ENCODE peak calls at places on chromosomes 4 and X, in ten cellular contexts. One of them, this sample, is unnamed.

GRCh38 chrX:29662101-29662500 is 553.3 kb upstream of the MAGEB2 start:
- DNase-seq in SK-N-SH: no peak
- DNase-seq in iPS DF 6.9: no peak
- DNase-seq in spleen: no peak
- DNase-seq in cardiac muscle cell: peak; percentile 55
- DNase-seq in endodermal cell: no peak
- DNase-seq in PC-3: peak; percentile 73
- DNase-seq in suprapubic skin: no peak
- DNase-seq in A549: peak; percentile 38
- DNase-seq in OCI-LY7: no peak
- DNase-seq in this sample: no peak

GRCh38 chr4:41072021-41072777 is 142.1 kb downstream of the APBB2 start:
- DNase-seq in spleen: no peak
- DNase-seq in suprapubic skin: no peak
- DNase-seq in OCI-LY7: no peak
- DNase-seq in cardiac muscle cell: no peak
- DNase-seq in SK-N-SH: no peak
- DNase-seq in A549: no peak
- DNase-seq in endodermal cell: peak; percentile 57
- DNase-seq in iPS DF 6.9: no peak
- DNase-seq in PC-3: no peak
- DNase-seq in this sample: no peak

GRCh38 chr4:171644430-171645057 is 168.7 kb upstream of the GALNTL6 start:
- DNase-seq in PC-3: no peak
- DNase-seq in OCI-LY7: no peak
- DNase-seq in spleen: no peak
- DNase-seq in suprapubic skin: no peak
- DNase-seq in cardiac muscle cell: no peak
- DNase-seq in endodermal cell: no peak
- DNase-seq in SK-N-SH: no peak
- DNase-seq in A549: no peak
- DNase-seq in iPS DF 6.9: no peak
- DNase-seq in this sample: no peak

GRCh38 chr4:47031713-47032404 is 492 bp downstream of the GABRB1 start:
- DNase-seq in PC-3: no peak
- DNase-seq in spleen: no peak
- DNase-seq in iPS DF 6.9: no peak
- DNase-seq in endodermal cell: no peak
- DNase-seq in SK-N-SH: peak; percentile 2
- DNase-seq in cardiac muscle cell: no peak
- DNase-seq in A549: no peak
- DNase-seq in OCI-LY7: no peak
- DNase-seq in suprapubic skin: no peak
- DNase-seq in this sample: no peak

GRCh38 chrX:23779025-23779424 is 3.9 kb upstream of the SAT1 start:
- DNase-seq in suprapubic skin: no peak
- DNase-seq in cardiac muscle cell: no peak
- DNase-seq in iPS DF 6.9: no peak
- DNase-seq in PC-3: peak; percentile 94
- DNase-seq in A549: peak; percentile 63
- DNase-seq in spleen: no peak
- DNase-seq in OCI-LY7: peak; percentile 3
- DNase-seq in endodermal cell: no peak
- DNase-seq in SK-N-SH: no peak
- DNase-seq in this sample: no peak

GRCh38 chr4:21327976-21328700 is 620.4 kb downstream of the KCNIP4 start:
- DNase-seq in endodermal cell: no peak
- DNase-seq in A549: no peak
- DNase-seq in OCI-LY7: no peak
- DNase-seq in suprapubic skin: no peak
- DNase-seq in SK-N-SH: no peak
- DNase-seq in PC-3: no peak
- DNase-seq in cardiac muscle cell: no peak
- DNase-seq in iPS DF 6.9: no peak
- DNase-seq in spleen: no peak
- DNase-seq in this sample: no peak

GRCh38 chr4:118991686-118992085 is 103.0 kb downstream of the SYNPO2 start:
- DNase-seq in OCI-LY7: no peak
- DNase-seq in PC-3: no peak
- DNase-seq in A549: no peak
- DNase-seq in iPS DF 6.9: no peak
- DNase-seq in suprapubic skin: no peak
- DNase-seq in cardiac muscle cell: no peak
- DNase-seq in endodermal cell: no peak
- DNase-seq in spleen: no peak
- DNase-seq in SK-N-SH: no peak
- DNase-seq in this sample: no peak

GRCh38 chrX:40244980-40245379 is 147.2 kb upstream of the BCOR start:
- DNase-seq in spleen: no peak
- DNase-seq in A549: no peak
- DNase-seq in SK-N-SH: peak; percentile 68
- DNase-seq in suprapubic skin: no peak
- DNase-seq in endodermal cell: no peak
- DNase-seq in OCI-LY7: no peak
- DNase-seq in PC-3: no peak
- DNase-seq in cardiac muscle cell: peak; percentile 82
- DNase-seq in iPS DF 6.9: no peak
- DNase-seq in this sample: no peak

GRCh38 chr4:144658015-144658567 is 12.1 kb downstream of the HHIP start:
- DNase-seq in endodermal cell: no peak
- DNase-seq in suprapubic skin: no peak
- DNase-seq in SK-N-SH: no peak
- DNase-seq in A549: no peak
- DNase-seq in iPS DF 6.9: no peak
- DNase-seq in spleen: no peak
- DNase-seq in OCI-LY7: no peak
- DNase-seq in PC-3: no peak
- DNase-seq in cardiac muscle cell: no peak
- DNase-seq in this sample: no peak

GRCh38 chr4:144655491-144655890 is 9.5 kb downstream of the HHIP start:
- DNase-seq in OCI-LY7: no peak
- DNase-seq in A549: no peak
- DNase-seq in spleen: no peak
- DNase-seq in iPS DF 6.9: no peak
- DNase-seq in SK-N-SH: no peak
- DNase-seq in cardiac muscle cell: no peak
- DNase-seq in suprapubic skin: no peak
- DNase-seq in endodermal cell: no peak
- DNase-seq in PC-3: no peak
- DNase-seq in this sample: no peak

GRCh38 chr4:144658908-144659307 is 13.0 kb downstream of the HHIP start:
- DNase-seq in cardiac muscle cell: no peak
- DNase-seq in OCI-LY7: no peak
- DNase-seq in PC-3: peak; percentile 44
- DNase-seq in spleen: no peak
- DNase-seq in endodermal cell: no peak
- DNase-seq in suprapubic skin: no peak
- DNase-seq in iPS DF 6.9: no peak
- DNase-seq in SK-N-SH: no peak
- DNase-seq in A549: no peak
- DNase-seq in this sample: no peak

GRCh38 chr4:144656857-144657256 is 10.9 kb downstream of the HHIP start:
- DNase-seq in SK-N-SH: no peak
- DNase-seq in suprapubic skin: no peak
- DNase-seq in spleen: no peak
- DNase-seq in iPS DF 6.9: no peak
- DNase-seq in A549: no peak
- DNase-seq in cardiac muscle cell: no peak
- DNase-seq in endodermal cell: no peak
- DNase-seq in PC-3: no peak
- DNase-seq in OCI-LY7: no peak
- DNase-seq in this sample: no peak

DNA sequence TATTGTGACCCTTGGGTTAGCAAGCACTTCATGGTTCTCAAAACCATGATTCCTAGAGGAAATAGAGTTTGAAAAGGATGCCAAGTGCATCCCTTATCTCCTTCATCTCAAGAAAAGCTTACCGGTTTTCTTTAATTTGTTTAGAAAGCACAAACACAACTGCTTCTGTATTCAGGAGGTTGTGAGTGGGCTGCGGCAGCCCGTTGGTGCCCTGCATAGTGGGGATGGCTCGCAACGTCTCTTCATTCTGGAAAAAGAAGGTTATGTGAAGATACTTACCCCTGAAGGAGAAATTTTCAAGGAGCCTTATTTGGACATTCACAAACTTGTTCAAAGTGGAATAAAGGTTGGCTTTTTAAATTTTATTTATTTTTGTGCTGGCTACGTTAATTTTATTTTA is 13.5 kb downstream of the HHIP start:
- DNase-seq in PC-3: no peak
- DNase-seq in spleen: no peak
- DNase-seq in suprapubic skin: no peak
- DNase-seq in iPS DF 6.9: no peak
- DNase-seq in cardiac muscle cell: no peak
- DNase-seq in SK-N-SH: no peak
- DNase-seq in A549: no peak
- DNase-seq in OCI-LY7: no peak
- DNase-seq in endodermal cell: no peak
- DNase-seq in this sample: no peak
- H3K4me3 ChIP-seq in PC-3: no peak overlapping the region
- H3K4me3 ChIP-seq in spleen: no peak overlapping the region
- H3K4me3 ChIP-seq in suprapubic skin: no peak overlapping the region
- H3K4me3 ChIP-seq in iPS DF 6.9: no peak overlapping the region
- H3K4me3 ChIP-seq in cardiac muscle cell: no peak overlapping the region
- H3K4me3 ChIP-seq in SK-N-SH: no peak overlapping the region
- H3K4me3 ChIP-seq in A549: no peak overlapping the region
- H3K4me3 ChIP-seq in OCI-LY7: no peak overlapping the region
- H3K4me3 ChIP-seq in endodermal cell: no peak overlapping the region
- H3K4me3 ChIP-seq in this sample: no peak overlapping the region

GRCh38 chr4:173076903-173077629 is 91.5 kb upstream of the GALNT7 start:
- DNase-seq in cardiac muscle cell: no peak
- DNase-seq in A549: no peak
- DNase-seq in spleen: no peak
- DNase-seq in OCI-LY7: no peak
- DNase-seq in endodermal cell: no peak
- DNase-seq in SK-N-SH: no peak
- DNase-seq in iPS DF 6.9: no peak
- DNase-seq in PC-3: peak; percentile 7
- DNase-seq in suprapubic skin: no peak
- DNase-seq in this sample: no peak

GRCh38 chr4:173074501-173074946 is 94.1 kb upstream of the GALNT7 start:
- DNase-seq in OCI-LY7: no peak
- DNase-seq in spleen: no peak
- DNase-seq in endodermal cell: peak; percentile 90
- DNase-seq in suprapubic skin: no peak
- DNase-seq in iPS DF 6.9: peak; percentile 90
- DNase-seq in cardiac muscle cell: peak; percentile 83
- DNase-seq in A549: peak; percentile 18
- DNase-seq in PC-3: peak; percentile 73
- DNase-seq in SK-N-SH: no peak
- DNase-seq in this sample: no peak

DNA sequence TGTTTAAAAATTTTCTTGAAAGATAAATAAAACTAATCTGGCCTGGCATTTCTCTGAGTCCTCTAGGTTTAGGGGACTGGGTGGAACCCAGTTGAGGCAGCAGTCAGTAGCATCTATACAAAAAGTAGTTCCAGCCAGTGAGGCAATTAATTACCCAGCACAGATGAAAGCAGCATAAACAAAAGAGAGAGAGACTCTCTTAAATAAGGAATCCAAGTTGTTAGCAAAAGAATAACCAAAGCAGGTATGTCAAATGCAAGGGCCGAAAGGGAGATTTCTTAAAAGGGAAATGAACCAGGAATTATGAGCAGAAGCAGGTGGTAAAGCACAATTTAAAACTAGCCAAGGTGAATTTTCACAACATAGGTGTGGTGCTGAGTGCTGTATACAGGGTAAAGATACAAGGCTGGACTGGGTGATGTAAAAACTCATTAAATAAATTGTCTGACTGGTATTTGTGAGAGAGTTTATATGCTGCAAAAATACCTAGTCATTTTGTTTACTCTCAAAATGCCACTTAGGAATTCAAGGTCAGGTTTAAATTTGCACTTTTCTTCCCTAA is 94.6 kb upstream of the GALNT7 start:
- DNase-seq in PC-3: no peak
- DNase-seq in spleen: no peak
- DNase-seq in SK-N-SH: no peak
- DNase-seq in suprapubic skin: no peak
- DNase-seq in A549: no peak
- DNase-seq in OCI-LY7: no peak
- DNase-seq in endodermal cell: no peak
- DNase-seq in cardiac muscle cell: no peak
- DNase-seq in iPS DF 6.9: peak; percentile 48
- DNase-seq in this sample: no peak
- H3K27ac ChIP-seq in PC-3: peak overlapping the region; percentile 52
- H3K27ac ChIP-seq in spleen: no peak overlapping the region
- H3K27ac ChIP-seq in SK-N-SH: no peak overlapping the region
- H3K27ac ChIP-seq in suprapubic skin: no peak overlapping the region
- H3K27ac ChIP-seq in A549: peak overlapping the region; percentile 39
- H3K27ac ChIP-seq in OCI-LY7: no peak overlapping the region
- H3K27ac ChIP-seq in endodermal cell: peak overlapping the region; percentile 56
- H3K27ac ChIP-seq in cardiac muscle cell: no peak overlapping the region
- H3K27ac ChIP-seq in iPS DF 6.9: peak overlapping the region; percentile 21
- H3K27ac ChIP-seq in this sample: no peak overlapping the region

GRCh38 chr4:2468464-2469191 is at the start of gene RNF4:
- DNase-seq in iPS DF 6.9: peak; percentile 72
- DNase-seq in spleen: peak; percentile 97
- DNase-seq in cardiac muscle cell: peak; percentile 97
- DNase-seq in suprapubic skin: peak; percentile 99
- DNase-seq in OCI-LY7: peak; percentile 98
- DNase-seq in A549: peak; percentile 96
- DNase-seq in SK-N-SH: peak; percentile 99
- DNase-seq in endodermal cell: peak; percentile 97
- DNase-seq in PC-3: peak; percentile 92
- DNase-seq in this sample: peak; percentile 81

GRCh38 chr4:2469192-2469984 is 482 bp downstream of the RNF4 start:
- DNase-seq in A549: peak; percentile 25
- DNase-seq in iPS DF 6.9: no peak
- DNase-seq in spleen: peak; percentile 94
- DNase-seq in SK-N-SH: peak; percentile 72
- DNase-seq in OCI-LY7: peak; percentile 86
- DNase-seq in PC-3: peak; percentile 30
- DNase-seq in endodermal cell: peak; percentile 75
- DNase-seq in cardiac muscle cell: peak; percentile 35
- DNase-seq in suprapubic skin: no peak
- DNase-seq in this sample: peak; percentile 13

DNA sequence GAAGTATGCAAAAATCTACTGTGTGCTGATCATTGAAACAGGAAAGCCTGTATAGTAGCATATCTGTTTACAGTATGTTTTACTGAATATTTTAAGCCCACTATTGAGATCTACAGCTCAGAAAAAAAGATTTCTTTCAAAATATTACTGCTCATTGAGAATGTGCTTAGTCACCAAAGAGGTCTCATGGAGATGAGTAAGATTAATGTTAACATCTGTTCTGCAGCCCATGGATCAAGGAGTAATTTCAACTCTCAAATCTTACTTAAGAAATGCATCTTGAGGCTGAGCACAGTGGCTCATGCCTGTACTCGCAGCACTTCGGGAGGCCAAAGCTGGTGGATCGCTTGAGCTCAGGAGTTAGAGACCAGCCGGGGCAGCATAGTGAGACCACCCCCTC is 3.3 kb downstream of the RNF4 start:
- DNase-seq in endodermal cell: no peak
- DNase-seq in spleen: peak; percentile 15
- DNase-seq in OCI-LY7: no peak
- DNase-seq in cardiac muscle cell: no peak
- DNase-seq in suprapubic skin: no peak
- DNase-seq in iPS DF 6.9: no peak
- DNase-seq in SK-N-SH: no peak
- DNase-seq in A549: no peak
- DNase-seq in PC-3: no peak
- DNase-seq in this sample: no peak
- H3K4me1 ChIP-seq in endodermal cell: no peaks in the 10 kb centered on the region
- H3K4me1 ChIP-seq in spleen: peaks cover 67% of the 10 kb centered on the region
- H3K4me1 ChIP-seq in OCI-LY7: peaks cover 34% of the 10 kb centered on the region
- H3K4me1 ChIP-seq in cardiac muscle cell: peaks cover 14% of the 10 kb centered on the region
- H3K4me1 ChIP-seq in suprapubic skin: peaks cover 38% of the 10 kb centered on the region
- H3K4me1 ChIP-seq in iPS DF 6.9: no peaks in the 10 kb centered on the region
- H3K4me1 ChIP-seq in SK-N-SH: peaks cover 6% of the 10 kb centered on the region
- H3K4me1 ChIP-seq in A549: peaks cover 7% of the 10 kb centered on the region
- H3K4me1 ChIP-seq in PC-3: peaks cover 19% of the 10 kb centered on the region
- H3K4me1 ChIP-seq in this sample: peaks cover 23% of the 10 kb centered on the region

DNA sequence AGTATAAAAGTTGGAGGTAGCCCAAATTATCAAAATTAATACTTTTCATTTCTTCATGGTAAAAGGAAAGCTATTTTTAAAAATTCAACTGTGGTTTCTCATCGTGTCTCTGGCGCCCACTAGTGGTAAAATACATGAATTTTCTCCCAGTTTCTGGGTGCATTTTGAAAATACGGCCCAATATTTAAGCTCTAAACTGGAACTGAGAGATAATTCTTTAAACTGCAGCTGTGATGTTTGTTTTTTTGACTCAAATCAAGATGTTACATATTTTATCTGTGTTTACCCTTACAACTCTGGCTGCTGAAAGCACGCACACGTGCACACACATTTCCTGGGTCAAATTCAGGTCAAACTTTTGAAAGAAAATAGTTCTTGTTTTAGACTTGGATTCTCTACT is 123.9 kb upstream of the ACSL4 start:
- DNase-seq in suprapubic skin: no peak
- DNase-seq in SK-N-SH: peak; percentile 19
- DNase-seq in spleen: no peak
- DNase-seq in cardiac muscle cell: peak; percentile 54
- DNase-seq in endodermal cell: no peak
- DNase-seq in OCI-LY7: peak; percentile 35
- DNase-seq in PC-3: peak; percentile 57
- DNase-seq in A549: peak; percentile 7
- DNase-seq in iPS DF 6.9: no peak
- DNase-seq in this sample: no peak
- H3K4me3 ChIP-seq in suprapubic skin: no peak overlapping the region
- H3K4me3 ChIP-seq in SK-N-SH: no peak overlapping the region
- H3K4me3 ChIP-seq in spleen: no peak overlapping the region
- H3K4me3 ChIP-seq in cardiac muscle cell: no peak overlapping the region
- H3K4me3 ChIP-seq in endodermal cell: no peak overlapping the region
- H3K4me3 ChIP-seq in OCI-LY7: no peak overlapping the region
- H3K4me3 ChIP-seq in PC-3: no peak overlapping the region
- H3K4me3 ChIP-seq in A549: no peak overlapping the region
- H3K4me3 ChIP-seq in iPS DF 6.9: no peak overlapping the region
- H3K4me3 ChIP-seq in this sample: no peak overlapping the region